ENCODE peak calls at places on chromosomes 1 and 21, in six cellular contexts. Y, R, W, D, C and Q are unnamed samples.

GRCh38 chr1:184392779-184393522 is 6.1 kb downstream of the C1orf21 start:
- DNase-seq in Y (no peak), R (no peak), W (no peak), D (no peak), C (no peak), Q (no peak)

GRCh38 chr1:24720152-24720551 is 25.1 kb upstream of the CLIC4 start:
- DNase-seq in Y (no peak), R (no peak), W (peak), D (peak), C (peak), Q (no peak)

GRCh38 chr1:7677111-7677510 is 94.0 kb upstream of the VAMP3 start:
- DNase-seq in Y (no peak), R (no peak), W (peak), D (no peak), C (no peak), Q (no peak)

GRCh38 chr21:45142469-45142868 is 68.1 kb downstream of the ADARB1 start:
- DNase-seq in Y (no peak), R (no peak), W (no peak), D (peak), C (no peak), Q (no peak)

GRCh38 chr1:235714205-235714897 is 64.8 kb upstream of the GNG4 start:
- DNase-seq in Y (no peak), R (no peak), W (no peak), D (no peak), C (no peak), Q (no peak)

GRCh38 chr1:54462597-54463258 is 56.5 kb upstream of the SSBP3 start:
- DNase-seq in Y (no peak), R (no peak), W (no peak), D (no peak), C (no peak), Q (no peak)

GRCh38 chr1:3993606-3994375 is 93.7 kb upstream of the C1orf174 start:
- DNase-seq in Y (no peak), R (no peak), W (no peak), D (no peak), C (no peak), Q (no peak)

GRCh38 chr1:231522038-231522437 is 6.4 kb upstream of the TSNAX start:
- DNase-seq in Y (no peak), R (no peak), W (no peak), D (no peak), C (no peak), Q (no peak)

GRCh38 chr1:93676424-93676823 is 5.2 kb downstream of the BCAR3 start:
- DNase-seq in Y (no peak), R (no peak), W (no peak), D (peak), C (peak), Q (no peak)

GRCh38 chr1:168112673-168113305 is 23.9 kb downstream of the GPR161 start:
- DNase-seq in Y (no peak), R (no peak), W (no peak), D (peak), C (no peak), Q (peak)

GRCh38 chr1:117646956-117647355 is 41.1 kb downstream of the TENT5C start:
- DNase-seq in Y (no peak), R (no peak), W (no peak), D (no peak), C (no peak), Q (no peak)

GRCh38 chr1:30372792-30373433 is 350.5 kb downstream of the MATN1 start:
- DNase-seq in Y (no peak), R (no peak), W (no peak), D (no peak), C (no peak), Q (no peak)

GRCh38 chr1:27575861-27576331 is 28.0 kb downstream of the AHDC1 start:
- DNase-seq in Y (no peak), R (peak), W (peak), D (peak), C (peak), Q (no peak)

GRCh38 chr1:109767596-109768334 is 4.0 kb upstream of the EPS8L3 start:
- DNase-seq in Y (no peak), R (no peak), W (peak), D (no peak), C (no peak), Q (no peak)

GRCh38 chr1:220890582-220890981 is 11.3 kb downstream of the HLX start:
- DNase-seq in Y (no peak), R (no peak), W (no peak), D (no peak), C (no peak), Q (no peak)

GRCh38 chr1:8510041-8510823 is 192.3 kb downstream of the SLC45A1 start:
- DNase-seq in Y (no peak), R (no peak), W (no peak), D (peak), C (no peak), Q (peak)

GRCh38 chr21:31142600-31142999 is 104.3 kb upstream of the KRTAP19-8 start:
- DNase-seq in Y (no peak), R (peak), W (no peak), D (no peak), C (no peak), Q (peak)
- TF ChIP-seq CTCF in Y (no peak), R (peak), W (no peak), D (no peak), C (no peak), Q (no peak)

GRCh38 chr1:1429671-1430073 is 5.8 kb upstream of the VWA1 start:
- DNase-seq in Y (no peak), R (no peak), W (no peak), D (peak), C (no peak), Q (no peak)

GRCh38 chr1:1428174-1428573 is 7.1 kb upstream of the ANKRD65 start:
- DNase-seq in Y (no peak), R (no peak), W (peak), D (no peak), C (no peak), Q (no peak)

GRCh38 chr1:1431845-1432565 is 3.5 kb upstream of the VWA1 start:
- DNase-seq in Y (no peak), R (peak), W (peak), D (no peak), C (peak), Q (no peak)

GRCh38 chr1:1431006-1431844 is 4.3 kb upstream of the VWA1 start:
- DNase-seq in Y (no peak), R (no peak), W (no peak), D (no peak), C (no peak), Q (no peak)

DNA sequence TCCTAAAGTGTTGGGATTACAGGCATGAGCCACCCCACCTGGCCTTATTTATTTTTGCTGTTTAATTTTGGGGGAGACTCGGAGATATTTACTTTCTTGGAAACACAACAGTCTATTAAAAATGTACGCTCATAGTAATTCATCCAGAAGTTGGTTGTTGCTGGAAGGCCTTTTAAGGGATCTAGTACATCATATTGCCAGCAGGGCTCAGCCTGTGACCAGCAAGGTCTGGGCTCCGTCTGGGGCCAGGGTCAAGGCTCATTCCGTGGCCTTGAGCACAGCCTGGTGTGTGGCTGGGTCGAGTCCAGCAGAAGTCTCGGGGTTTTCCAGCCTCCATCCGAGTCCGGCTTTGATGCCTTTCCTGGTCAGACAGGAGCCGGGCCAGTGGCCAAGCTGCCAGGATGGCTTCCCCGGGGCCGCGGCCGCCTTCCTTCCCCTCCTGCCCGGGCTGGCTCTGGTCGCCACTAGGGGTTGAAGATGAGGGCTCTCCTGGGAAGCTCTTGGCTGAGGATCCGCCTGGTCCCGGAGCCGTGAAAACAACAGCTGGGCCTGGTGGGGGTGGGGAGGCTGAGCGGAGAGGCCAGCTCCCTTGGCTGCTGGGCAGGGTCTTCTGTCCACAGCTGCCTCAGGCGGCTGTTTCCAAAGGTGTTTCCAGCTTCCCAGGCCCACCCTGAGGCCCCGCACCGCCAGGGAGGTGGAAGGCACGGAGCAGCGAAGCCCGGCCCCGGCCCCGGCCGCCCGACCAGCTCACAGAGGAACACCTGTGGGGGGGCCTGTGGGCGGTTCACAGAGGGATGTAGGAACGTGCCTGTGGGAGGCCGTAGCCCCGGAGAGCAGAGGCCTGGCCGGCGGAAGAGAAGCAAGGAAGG is 5.1 kb upstream of the VWA1 start:
- DNase-seq in Y (no peak), R (peak), W (peak), D (peak), C (peak), Q (no peak)
- TF ChIP-seq CTCF in Y (no peak), R (peak), W (peak), D (peak), C (peak), Q (no peak)

DNA sequence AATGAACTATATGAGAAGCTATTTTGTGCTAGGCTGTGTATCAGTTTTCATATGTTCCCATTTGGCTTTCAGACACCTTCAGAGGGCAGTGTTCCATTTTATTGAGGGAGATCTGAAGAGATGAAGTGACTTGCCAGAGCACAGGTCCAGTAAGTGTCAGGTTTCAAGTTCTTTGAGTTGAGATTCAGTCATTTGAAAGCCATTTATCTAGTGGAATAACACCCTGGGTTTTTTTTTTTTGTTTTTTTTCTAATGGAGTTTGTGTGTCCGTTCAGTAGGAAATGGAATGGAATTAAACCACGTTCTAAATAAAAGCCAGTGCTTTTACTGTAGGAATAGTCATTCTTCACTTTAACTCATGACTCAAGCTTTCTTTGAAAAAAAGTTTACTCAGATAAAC is 652.9 kb upstream of the USP24 start:
- DNase-seq in Y (no peak), R (peak), W (no peak), D (peak), C (no peak), Q (no peak)
- TF ChIP-seq CTCF in Y (no peak), R (peak), W (no peak), D (no peak), C (no peak), Q (no peak)

GRCh38 chr1:924619-925323 is 1.0 kb downstream of the SAMD11 start:
- DNase-seq in Y (no peak), R (peak), W (no peak), D (peak), C (no peak), Q (no peak)
- TF ChIP-seq CTCF in Y (no peak), R (peak), W (no peak), D (no peak), C (peak), Q (no peak)

DNA sequence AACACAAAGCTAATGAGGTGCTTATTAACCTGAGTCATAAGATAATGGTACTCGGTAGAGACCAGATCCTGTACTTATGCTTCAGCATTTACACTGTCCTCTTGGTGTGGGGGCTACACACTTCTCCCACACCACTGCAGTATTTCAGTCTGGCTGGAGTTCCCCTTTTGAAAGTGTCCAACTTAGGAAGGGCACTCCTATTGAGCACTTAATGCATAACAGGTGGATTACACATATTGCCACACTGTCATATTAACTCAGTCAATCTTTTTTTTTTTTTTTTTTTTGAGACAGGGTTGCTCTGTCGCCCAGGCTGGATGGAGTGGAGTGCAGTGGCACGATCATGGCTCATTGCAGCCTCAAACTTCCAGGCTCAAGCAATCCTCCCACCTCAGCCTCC is 1.5 kb downstream of the GPATCH4 start:
- DNase-seq in Y (no peak), R (no peak), W (no peak), D (peak), C (no peak), Q (peak)
- TF ChIP-seq CTCF in Y (peak), R (no peak), W (no peak), D (no peak), C (no peak), Q (peak)

GRCh38 chr1:44236873-44237272 is 23.6 kb downstream of the DMAP1 start:
- DNase-seq in Y (no peak), R (no peak), W (peak), D (no peak), C (no peak), Q (no peak)
- TF ChIP-seq CTCF in Y (no peak), R (no peak), W (no peak), D (no peak), C (no peak), Q (no peak)